ENCODE peak calls at places on chromosomes 13 and 19, in four cellular contexts. T is AG08396; X is GDM1; D is stimulated activated CD8-positive, alpha-beta memory T cell treated with anti-CD3 and anti-CD28 coated beads, Interleukin-2, amount 100 ng/mL, for 48 hours. S is an unnamed sample.

GRCh38 chr13:111202149-111202548 is 87.0 kb downstream of the ARHGEF7 start:
- DNase-seq in T (no peak), X (no peak), D (no peak), S (no peak)

GRCh38 chr13:110287031-110287828 is 19.7 kb downstream of the COL4A1 start:
- DNase-seq in T (no peak), X (no peak), D (no peak), S (no peak)

GRCh38 chr19:38918526-38918925 is 6.5 kb upstream of the CCER2 start:
- DNase-seq in X (no peak), T (no peak), D (no peak), S (no peak)

GRCh38 chr13:113774177-113775107 is 15.4 kb downstream of the TMEM255B start:
- DNase-seq in D (no peak), T (peak), X (no peak), S (no peak)

GRCh38 chr13:49649244-49649962 is 21.1 kb downstream of the ARL11 start:
- DNase-seq in T (peak), X (no peak), D (no peak), S (no peak)

GRCh38 chr19:47398707-47399106 is 20.6 kb downstream of the MEIS3 start:
- DNase-seq in D (no peak), X (no peak), T (no peak), S (no peak)

GRCh38 chr13:44426461-44426860 is 52.8 kb downstream of the SERP2 start:
- DNase-seq in T (no peak), X (no peak), D (no peak), S (no peak)

GRCh38 chr13:110855363-110855762 is 59.5 kb downstream of the ANKRD10 start:
- DNase-seq in T (no peak), D (no peak), X (no peak), S (no peak)

GRCh38 chr19:45340232-45340898 is at the start of gene KLC3:
- DNase-seq in D (no peak), T (no peak), X (no peak), S (no peak)

GRCh38 chr13:79918620-79919019 is 422.3 kb downstream of the SPRY2 start:
- DNase-seq in T (no peak), X (no peak), D (no peak), S (no peak)

GRCh38 chr19:2120821-2121220 is 24.1 kb downstream of the IZUMO4 start:
- DNase-seq in X (no peak), T (no peak), D (no peak), S (no peak)

GRCh38 chr13:90420683-90421082 is 926.8 kb upstream of the MIR17HG start:
- DNase-seq in D (no peak), X (no peak), T (no peak), S (no peak)

GRCh38 chr13:72820156-72820897 is 38.4 kb downstream of the PIBF1 start:
- DNase-seq in T (peak), D (no peak), X (no peak), S (no peak)

S was measured in stimulated activated CD4-positive, alpha-beta T cell treated with anti-CD3 and anti-CD28 coated beads, Interleukin-12 subunit alpha, Interleukin-12 subunit beta, amount 100 ng/mL, for 48 hours.